ENCODE peak calls at places on chromosomes 4 and X, in nine cellular contexts. One of them, this sample, is unnamed.

GRCh38 chr4:33060873-33061542 is 2340.8 kb downstream of the PCDH7 start:
- DNase-seq in stomach: no peak
- DNase-seq in K562: peak
- DNase-seq in suprapubic skin: no peak
- DNase-seq in tibial nerve: peak
- DNase-seq in sigmoid colon: no peak
- DNase-seq in transverse colon: peak
- DNase-seq in ovary: no peak
- DNase-seq in A549: peak
- DNase-seq in this sample: no peak

GRCh38 chr4:85637778-85638177 is 162.8 kb downstream of the ARHGAP24 start:
- DNase-seq in K562: no peak
- DNase-seq in sigmoid colon: no peak
- DNase-seq in ovary: no peak
- DNase-seq in transverse colon: no peak
- DNase-seq in tibial nerve: no peak
- DNase-seq in suprapubic skin: no peak
- DNase-seq in stomach: no peak
- DNase-seq in A549: no peak
- DNase-seq in this sample: no peak

GRCh38 chrX:8049827-8050226 is 121.2 kb downstream of the VCX2 start:
- DNase-seq in suprapubic skin: no peak
- DNase-seq in tibial nerve: no peak
- DNase-seq in sigmoid colon: no peak
- DNase-seq in ovary: no peak
- DNase-seq in K562: no peak
- DNase-seq in A549: no peak
- DNase-seq in stomach: no peak
- DNase-seq in transverse colon: no peak
- DNase-seq in this sample: no peak

GRCh38 chr4:6730603-6731300 is 14.8 kb downstream of the BLOC1S4 start:
- DNase-seq in sigmoid colon: no peak
- DNase-seq in K562: peak
- DNase-seq in tibial nerve: no peak
- DNase-seq in stomach: no peak
- DNase-seq in A549: no peak
- DNase-seq in ovary: no peak
- DNase-seq in suprapubic skin: peak
- DNase-seq in transverse colon: no peak
- DNase-seq in this sample: no peak

GRCh38 chr4:28490669-28491068 is 1630.0 kb downstream of the STIM2 start:
- DNase-seq in suprapubic skin: no peak
- DNase-seq in ovary: no peak
- DNase-seq in tibial nerve: no peak
- DNase-seq in sigmoid colon: no peak
- DNase-seq in transverse colon: no peak
- DNase-seq in stomach: no peak
- DNase-seq in A549: no peak
- DNase-seq in K562: no peak
- DNase-seq in this sample: no peak

GRCh38 chr4:155787113-155787710 is 28.4 kb downstream of the GUCY1B1 start:
- DNase-seq in A549: peak
- DNase-seq in suprapubic skin: no peak
- DNase-seq in stomach: no peak
- DNase-seq in K562: peak
- DNase-seq in ovary: no peak
- DNase-seq in sigmoid colon: no peak
- DNase-seq in transverse colon: no peak
- DNase-seq in tibial nerve: peak
- DNase-seq in this sample: no peak

GRCh38 chrX:136525738-136526606 is 6.0 kb upstream of the VGLL1 start:
- DNase-seq in sigmoid colon: peak
- DNase-seq in A549: peak
- DNase-seq in ovary: peak
- DNase-seq in K562: peak
- DNase-seq in suprapubic skin: no peak
- DNase-seq in stomach: peak
- DNase-seq in tibial nerve: peak
- DNase-seq in transverse colon: peak
- DNase-seq in this sample: no peak

GRCh38 chr4:1601533-1601835 is 82.6 kb downstream of the FAM53A start:
- DNase-seq in transverse colon: no peak
- DNase-seq in tibial nerve: no peak
- DNase-seq in sigmoid colon: no peak
- DNase-seq in stomach: no peak
- DNase-seq in suprapubic skin: no peak
- DNase-seq in A549: no peak
- DNase-seq in K562: no peak
- DNase-seq in ovary: no peak
- DNase-seq in this sample: no peak

GRCh38 chr4:90474484-90474883 is 347.3 kb downstream of the CCSER1 start:
- DNase-seq in sigmoid colon: no peak
- DNase-seq in transverse colon: no peak
- DNase-seq in suprapubic skin: no peak
- DNase-seq in stomach: no peak
- DNase-seq in tibial nerve: no peak
- DNase-seq in K562: no peak
- DNase-seq in A549: no peak
- DNase-seq in ovary: no peak
- DNase-seq in this sample: no peak

GRCh38 chrX:133590703-133591505 is 175.6 kb upstream of the GPC4 start:
- DNase-seq in ovary: no peak
- DNase-seq in sigmoid colon: no peak
- DNase-seq in K562: no peak
- DNase-seq in stomach: no peak
- DNase-seq in A549: no peak
- DNase-seq in tibial nerve: no peak
- DNase-seq in suprapubic skin: no peak
- DNase-seq in transverse colon: no peak
- DNase-seq in this sample: no peak

GRCh38 chrX:150227873-150228272 is 135.2 kb upstream of the MAMLD1 start:
- DNase-seq in ovary: no peak
- DNase-seq in suprapubic skin: no peak
- DNase-seq in sigmoid colon: no peak
- DNase-seq in K562: no peak
- DNase-seq in stomach: no peak
- DNase-seq in tibial nerve: no peak
- DNase-seq in transverse colon: no peak
- DNase-seq in A549: no peak
- DNase-seq in this sample: peak

GRCh38 chr4:44704673-44705072 is 21.7 kb downstream of the GNPDA2 start:
- DNase-seq in K562: no peak
- DNase-seq in suprapubic skin: no peak
- DNase-seq in transverse colon: no peak
- DNase-seq in ovary: no peak
- DNase-seq in A549: no peak
- DNase-seq in tibial nerve: no peak
- DNase-seq in stomach: no peak
- DNase-seq in sigmoid colon: no peak
- DNase-seq in this sample: no peak

GRCh38 chr4:37693450-37694190 is 7.4 kb upstream of the RELL1 start:
- DNase-seq in stomach: no peak
- DNase-seq in A549: peak
- DNase-seq in tibial nerve: no peak
- DNase-seq in transverse colon: no peak
- DNase-seq in sigmoid colon: no peak
- DNase-seq in ovary: no peak
- DNase-seq in K562: no peak
- DNase-seq in suprapubic skin: no peak
- DNase-seq in this sample: no peak

GRCh38 chrX:42098897-42099296 is 175.5 kb upstream of the CASK start:
- DNase-seq in ovary: peak
- DNase-seq in K562: no peak
- DNase-seq in transverse colon: no peak
- DNase-seq in sigmoid colon: no peak
- DNase-seq in tibial nerve: no peak
- DNase-seq in suprapubic skin: no peak
- DNase-seq in stomach: no peak
- DNase-seq in A549: no peak
- DNase-seq in this sample: no peak

GRCh38 chr4:105951198-105951597 is 55.9 kb downstream of the NPNT start:
- DNase-seq in transverse colon: no peak
- DNase-seq in A549: no peak
- DNase-seq in tibial nerve: no peak
- DNase-seq in sigmoid colon: no peak
- DNase-seq in K562: no peak
- DNase-seq in stomach: no peak
- DNase-seq in ovary: no peak
- DNase-seq in suprapubic skin: no peak
- DNase-seq in this sample: no peak

GRCh38 chr4:64174247-64174882 is 234.9 kb downstream of the TECRL start:
- DNase-seq in A549: no peak
- DNase-seq in stomach: no peak
- DNase-seq in K562: no peak
- DNase-seq in suprapubic skin: no peak
- DNase-seq in ovary: no peak
- DNase-seq in tibial nerve: no peak
- DNase-seq in transverse colon: no peak
- DNase-seq in sigmoid colon: no peak
- DNase-seq in this sample: no peak

GRCh38 chr4:109699553-109700225 is 3.6 kb downstream of the CASP6 start:
- DNase-seq in ovary: no peak
- DNase-seq in K562: no peak
- DNase-seq in A549: no peak
- DNase-seq in transverse colon: peak
- DNase-seq in stomach: no peak
- DNase-seq in tibial nerve: no peak
- DNase-seq in sigmoid colon: no peak
- DNase-seq in suprapubic skin: no peak
- DNase-seq in this sample: no peak

GRCh38 chr4:109703664-109704351 is 563 bp upstream of the CASP6 start:
- DNase-seq in transverse colon: no peak
- DNase-seq in stomach: no peak
- DNase-seq in sigmoid colon: no peak
- DNase-seq in K562: peak
- DNase-seq in A549: no peak
- DNase-seq in tibial nerve: no peak
- DNase-seq in ovary: no peak
- DNase-seq in suprapubic skin: no peak
- DNase-seq in this sample: no peak

GRCh38 chr4:109708435-109708834 is 5.2 kb upstream of the CASP6 start:
- DNase-seq in ovary: no peak
- DNase-seq in stomach: no peak
- DNase-seq in transverse colon: no peak
- DNase-seq in suprapubic skin: no peak
- DNase-seq in K562: peak
- DNase-seq in tibial nerve: no peak
- DNase-seq in sigmoid colon: no peak
- DNase-seq in A549: no peak
- DNase-seq in this sample: no peak

GRCh38 chr4:109701566-109702399 is 1.5 kb downstream of the CASP6 start:
- DNase-seq in K562: peak
- DNase-seq in tibial nerve: no peak
- DNase-seq in suprapubic skin: no peak
- DNase-seq in A549: no peak
- DNase-seq in ovary: no peak
- DNase-seq in transverse colon: peak
- DNase-seq in sigmoid colon: no peak
- DNase-seq in stomach: no peak
- DNase-seq in this sample: no peak

GRCh38 chr4:109702950-109703663 is at the start of gene CASP6:
- DNase-seq in tibial nerve: peak
- DNase-seq in suprapubic skin: peak
- DNase-seq in transverse colon: peak
- DNase-seq in stomach: peak
- DNase-seq in ovary: peak
- DNase-seq in sigmoid colon: peak
- DNase-seq in K562: peak
- DNase-seq in A549: peak
- DNase-seq in this sample: peak
- TF ChIP-seq POLR2A in tibial nerve: peak
- TF ChIP-seq POLR2A in suprapubic skin: no peak
- TF ChIP-seq POLR2A in transverse colon: peak
- TF ChIP-seq POLR2A in stomach: no peak
- TF ChIP-seq POLR2A in ovary: no peak
- TF ChIP-seq POLR2A in sigmoid colon: no peak
- TF ChIP-seq POLR2A in K562: peak
- TF ChIP-seq POLR2A in A549: peak
- TF ChIP-seq POLR2A in this sample: no peak

GRCh38 chrX:119809185-119809666 is 17.8 kb upstream of the RPL39 start:
- DNase-seq in tibial nerve: no peak
- DNase-seq in stomach: no peak
- DNase-seq in ovary: no peak
- DNase-seq in sigmoid colon: no peak
- DNase-seq in transverse colon: no peak
- DNase-seq in A549: no peak
- DNase-seq in suprapubic skin: no peak
- DNase-seq in K562: peak
- DNase-seq in this sample: no peak
- TF ChIP-seq EP300 in tibial nerve: no peak
- TF ChIP-seq EP300 in stomach: no peak
- TF ChIP-seq EP300 in ovary: no peak
- TF ChIP-seq EP300 in sigmoid colon: no peak
- TF ChIP-seq EP300 in transverse colon: no peak
- TF ChIP-seq EP300 in A549: no peak
- TF ChIP-seq EP300 in suprapubic skin: no peak
- TF ChIP-seq EP300 in K562: peak
- TF ChIP-seq EP300 in this sample: no peak

DNA sequence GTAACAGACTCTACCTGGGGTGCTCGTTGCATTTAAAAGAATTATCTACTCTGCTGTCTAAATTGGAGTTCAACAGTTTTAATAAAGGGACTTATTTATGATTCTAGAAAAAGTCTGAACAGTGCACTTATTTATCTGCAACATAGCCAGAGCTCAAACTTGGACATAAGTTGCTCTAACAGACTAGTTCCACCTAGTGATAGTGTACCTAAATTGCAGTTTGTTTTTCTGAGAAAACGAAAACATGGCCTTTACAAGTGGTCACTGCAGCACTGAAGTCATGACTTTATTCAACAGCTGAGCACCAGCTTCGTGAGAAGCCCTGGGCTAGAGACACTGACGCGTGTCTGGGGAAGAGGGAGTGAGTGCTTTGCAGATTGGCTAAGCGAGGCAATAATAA is 77.3 kb upstream of the IGSF1 start:
- DNase-seq in K562: peak
- DNase-seq in suprapubic skin: no peak
- DNase-seq in transverse colon: no peak
- DNase-seq in A549: peak
- DNase-seq in tibial nerve: no peak
- DNase-seq in stomach: no peak
- DNase-seq in sigmoid colon: no peak
- DNase-seq in ovary: no peak
- DNase-seq in this sample: no peak
- TF ChIP-seq CTCF in K562: peak
- TF ChIP-seq CTCF in suprapubic skin: no peak
- TF ChIP-seq CTCF in transverse colon: no peak
- TF ChIP-seq CTCF in A549: no peak
- TF ChIP-seq CTCF in tibial nerve: no peak
- TF ChIP-seq CTCF in stomach: no peak
- TF ChIP-seq CTCF in sigmoid colon: no peak
- TF ChIP-seq CTCF in ovary: no peak
- TF ChIP-seq CTCF in this sample: no peak

DNA sequence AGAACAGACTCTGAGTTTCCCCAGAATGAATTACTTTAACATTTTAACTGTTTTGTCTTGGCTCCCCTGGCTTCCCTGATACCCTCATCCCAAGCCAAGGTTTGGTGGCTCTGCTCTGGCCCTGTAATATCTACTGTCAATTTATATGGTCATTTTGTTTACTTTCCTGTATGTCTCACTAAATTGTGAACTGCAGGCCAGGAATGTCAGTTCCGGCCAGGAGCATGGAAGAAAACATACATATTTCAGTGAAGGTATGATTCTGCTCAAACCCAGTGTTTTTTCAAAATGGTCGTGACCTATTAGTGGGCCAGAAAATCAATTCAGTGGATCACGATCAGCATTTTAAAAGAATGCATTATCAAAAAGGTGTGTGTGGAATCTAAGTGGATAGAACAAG is 1.2 kb downstream of the RPGR start:
- DNase-seq in transverse colon: no peak
- DNase-seq in ovary: no peak
- DNase-seq in tibial nerve: no peak
- DNase-seq in A549: no peak
- DNase-seq in stomach: no peak
- DNase-seq in K562: no peak
- DNase-seq in sigmoid colon: no peak
- DNase-seq in suprapubic skin: no peak
- DNase-seq in this sample: no peak
- TF ChIP-seq POLR2A in transverse colon: no peak
- TF ChIP-seq POLR2A in ovary: no peak
- TF ChIP-seq POLR2A in tibial nerve: no peak
- TF ChIP-seq POLR2A in A549: no peak
- TF ChIP-seq POLR2A in stomach: no peak
- TF ChIP-seq POLR2A in K562: no peak
- TF ChIP-seq POLR2A in sigmoid colon: no peak
- TF ChIP-seq POLR2A in suprapubic skin: no peak
- TF ChIP-seq POLR2A in this sample: no peak

This sample was measured in esophagus muscularis mucosa.